ENCODE peak calls at places on chromosome 15, in five cellular contexts. K, Q, R, T and N are unnamed samples.

GRCh38 chr15:48032911-48033310 is 87.9 kb upstream of the SLC24A5 start:
- DNase-seq in R (no peak), Q (no peak), K (no peak), T (no peak), N (no peak)

GRCh38 chr15:63288778-63289378 is 11.5 kb downstream of the APH1B start:
- DNase-seq in T (no peak), Q (no peak), K (no peak), R (no peak), N (no peak)

GRCh38 chr15:67523337-67523736 is 2.4 kb downstream of the C15orf61 start:
- DNase-seq in T (no peak), K (no peak), R (no peak), Q (no peak), N (no peak)

GRCh38 chr15:76460347-76460746 is 123.8 kb downstream of the ISL2 start:
- DNase-seq in R (no peak), T (no peak), K (no peak), Q (no peak), N (no peak)

GRCh38 chr15:59814409-59814808 is 125.3 kb upstream of the BNIP2 start:
- DNase-seq in R (no peak), K (no peak), T (no peak), Q (no peak), N (no peak)

GRCh38 chr15:50134524-50135024 is 15.5 kb upstream of the ATP8B4 start:
- DNase-seq in Q (no peak), T (no peak), K (no peak), R (no peak), N (no peak)

GRCh38 chr15:49674370-49674769 is 53.5 kb downstream of the DTWD1 start:
- DNase-seq in Q (no peak), K (no peak), T (no peak), R (no peak), N (no peak)

GRCh38 chr15:92521624-92522008 is 127.9 kb downstream of the ST8SIA2 start:
- DNase-seq in T (peak; percentile 81), R (peak; percentile 77), Q (no peak), K (peak; percentile 78), N (peak; percentile 60)

GRCh38 chr15:38195191-38195901 is 57.3 kb upstream of the SPRED1 start:
- DNase-seq in K (no peak), Q (no peak), T (no peak), R (no peak), N (no peak)

GRCh38 chr15:37638139-37638538 is 296.3 kb upstream of the TMCO5A start:
- DNase-seq in R (no peak), T (no peak), K (no peak), Q (no peak), N (no peak)

GRCh38 chr15:55627730-55628368 is 39.7 kb upstream of the PYGO1 start:
- DNase-seq in T (no peak), R (no peak), Q (no peak), K (peak; percentile 89), N (no peak)

GRCh38 chr15:40722934-40723333 is 28.0 kb downstream of the RAD51 start:
- DNase-seq in K (no peak), T (no peak), R (no peak), Q (no peak), N (no peak)

GRCh38 chr15:98025237-98025636 is 64.7 kb downstream of the ARRDC4 start:
- DNase-seq in R (no peak), Q (no peak), K (no peak), T (no peak), N (no peak)

GRCh38 chr15:78947506-78947905 is 2.7 kb upstream of the CTSH start:
- DNase-seq in K (no peak), T (no peak), R (no peak), Q (no peak), N (no peak)

GRCh38 chr15:101091080-101092017 is 160.5 kb downstream of the CHSY1 start:
- DNase-seq in K (peak; percentile 79), R (no peak), T (peak; percentile 90), Q (no peak), N (no peak)

GRCh38 chr15:37452498-37452897 is 352.1 kb upstream of the MEIS2 start:
- DNase-seq in Q (no peak), T (no peak), R (no peak), K (no peak), N (no peak)

GRCh38 chr15:19899021-19899824 is 642.4 kb downstream of the GOLGA6L6 start:
- DNase-seq in K (no peak), R (peak; percentile 34), Q (no peak), T (no peak), N (peak; percentile 61)

GRCh38 chr15:82543155-82543554 is 2.9 kb upstream of the RPS17 start:
- DNase-seq in T (peak; percentile 47), Q (no peak), R (no peak), K (no peak), N (no peak)

GRCh38 chr15:73079570-73079969 is 27.3 kb downstream of the NEO1 start:
- DNase-seq in R (no peak), K (no peak), T (no peak), Q (no peak), N (no peak)

GRCh38 chr15:45869034-45869668 is 234.3 kb downstream of the SQOR start:
- DNase-seq in R (no peak), K (no peak), T (no peak), Q (no peak), N (no peak)

GRCh38 chr15:62572797-62573196 is 407.7 kb upstream of the C2CD4B start:
- DNase-seq in K (no peak), Q (no peak), R (no peak), T (no peak), N (no peak)

GRCh38 chr15:31265090-31265870 is 61.4 kb upstream of the KLF13 start:
- DNase-seq in R (peak; percentile 62), T (no peak), Q (peak; percentile 87), K (peak; percentile 11), N (no peak)

GRCh38 chr15:52256366-52256765 is 39.2 kb downstream of the MYO5C start:
- DNase-seq in R (peak; percentile 91), Q (peak; percentile 86), T (peak; percentile 61), K (peak; percentile 52), N (peak; percentile 58)

GRCh38 chr15:43776101-43776717 is 557 bp downstream of the ELL3 start:
- DNase-seq in R (peak; percentile 91), Q (peak; percentile 91), K (peak; percentile 57), T (peak; percentile 49), N (peak; percentile 56)

GRCh38 chr15:93037341-93038063 is 51.5 kb downstream of the RGMA start:
- DNase-seq in Q (peak; percentile 85), K (no peak), T (peak; percentile 50), R (peak; percentile 46), N (peak; percentile 93)

DNA sequence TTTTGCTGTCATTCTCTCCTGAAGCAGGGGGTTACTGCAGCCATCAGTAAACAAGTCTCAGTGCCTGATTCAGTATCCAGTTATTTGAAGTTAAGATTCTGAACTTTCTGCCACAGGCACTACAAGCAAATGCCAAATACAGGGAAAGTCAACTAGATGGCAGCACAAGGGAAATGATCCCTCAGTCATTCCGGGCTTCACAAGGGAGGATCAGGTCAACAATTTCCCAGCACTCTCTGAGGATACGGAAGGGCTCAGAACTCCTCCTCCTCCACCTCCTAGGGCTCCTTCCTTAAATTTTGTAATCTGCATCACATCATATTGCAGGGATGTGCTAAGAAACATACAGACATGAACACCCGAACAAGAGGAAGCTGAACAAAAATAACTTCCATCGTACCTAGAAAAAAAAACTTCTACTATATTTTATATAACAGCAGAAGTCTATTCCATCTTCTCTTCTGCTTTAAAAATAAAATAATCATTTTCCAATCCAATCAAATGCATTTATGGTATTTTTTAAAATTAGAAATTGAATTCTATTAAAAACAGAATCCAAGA is 187.1 kb downstream of the FMN1 start:
- DNase-seq in Q (no peak), K (no peak), T (no peak), R (no peak), N (no peak)
- TF ChIP-seq CTCF in Q (no peak), K (no peak), T (no peak), R (no peak), N (no peak)

DNA sequence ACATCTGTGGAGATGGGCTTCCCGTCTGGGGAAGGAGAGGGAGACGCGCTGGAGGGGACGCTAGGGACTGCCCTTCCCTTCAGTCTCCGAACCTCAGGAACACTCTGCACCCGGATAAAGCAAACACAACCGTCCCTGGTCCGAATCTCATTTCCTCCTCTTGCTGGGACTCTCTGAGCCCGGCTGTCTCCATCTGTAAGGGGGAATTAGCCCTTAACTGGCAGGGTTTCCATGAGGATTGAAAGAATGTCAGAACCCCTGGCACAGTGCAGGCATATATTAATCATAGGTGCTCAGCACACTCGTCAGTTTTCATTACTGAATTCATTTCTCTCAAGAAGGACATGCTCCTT is 19.1 kb upstream of the IGDCC3 start:
- DNase-seq in K (no peak), R (no peak), Q (no peak), T (no peak), N (no peak)
- H3K27me3 ChIP-seq in K (no peaks in the 10 kb centered on the region), R (peaks cover 6% of the 10 kb centered on the region), Q (no peaks in the 10 kb centered on the region), T (no peaks in the 10 kb centered on the region), N (peaks cover 84% of the 10 kb centered on the region)

DNA sequence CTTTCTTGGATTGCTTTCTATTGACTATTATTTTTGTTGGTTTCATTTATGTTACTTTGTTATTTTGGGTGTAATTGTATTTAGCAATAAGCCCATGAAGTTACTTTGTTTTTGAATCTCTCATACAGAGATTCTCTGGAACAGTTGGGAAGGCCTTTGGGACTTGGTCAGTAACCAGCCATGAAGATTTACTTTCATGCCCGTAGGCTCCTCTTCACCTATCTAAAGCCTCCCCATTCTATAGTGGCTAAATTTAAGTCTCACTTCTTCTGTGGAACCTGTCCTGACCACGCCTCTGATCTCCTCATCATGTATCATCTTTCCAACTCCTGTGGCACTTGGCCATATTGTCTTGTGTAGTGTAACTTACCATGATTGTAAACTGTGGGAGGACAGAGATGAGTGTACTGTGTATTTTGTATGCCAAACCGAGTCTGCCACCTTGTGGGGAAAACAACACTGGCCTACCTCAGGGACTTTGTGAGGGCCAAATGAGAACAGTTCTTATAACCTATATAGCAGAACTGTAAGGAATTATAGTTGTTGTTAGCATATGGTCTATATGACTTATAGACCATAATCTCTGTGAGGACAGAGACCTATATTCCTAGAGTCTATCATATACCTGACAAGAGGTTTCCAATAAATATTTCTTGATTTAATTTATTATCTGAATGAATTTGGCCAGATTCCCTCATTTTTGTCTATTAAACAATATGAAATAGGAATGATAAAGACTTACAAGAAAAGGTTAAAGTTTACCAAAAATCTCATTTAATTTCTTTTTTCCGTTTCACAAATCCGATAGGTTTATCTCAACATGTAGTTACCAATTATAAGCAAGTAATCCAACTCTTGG is 75.0 kb downstream of the STARD9 start:
- DNase-seq in T (peak; percentile 63), R (peak; percentile 80), Q (no peak), K (peak; percentile 77), N (peak; percentile 41)
- TF ChIP-seq CTCF in T (peak; percentile 54), R (peak; percentile 29), Q (peak; percentile 65), K (peak; percentile 75), N (peak; percentile 76)

GRCh38 chr15:89408512-89409183 is 74.0 kb upstream of the POLG start:
- DNase-seq in R (no peak), T (no peak), Q (no peak), K (no peak), N (no peak)
- H3K27me3 ChIP-seq in R (peaks cover 86% of the 10 kb centered on the region), T (no peaks in the 10 kb centered on the region), Q (peaks cover 36% of the 10 kb centered on the region), K (peaks cover 96% of the 10 kb centered on the region), N (peaks cover 98% of the 10 kb centered on the region)

GRCh38 chr15:88703533-88703932 is 64.7 kb downstream of the ISG20 start:
- DNase-seq in Q (no peak), K (no peak), R (peak; percentile 10), T (no peak), N (no peak)

GRCh38 chr15:88699861-88700260 is 61.0 kb downstream of the ISG20 start:
- DNase-seq in Q (no peak), T (no peak), K (no peak), R (peak; percentile 31), N (no peak)

GRCh38 chr15:88700716-88701115 is 61.9 kb downstream of the ISG20 start:
- DNase-seq in R (peak; percentile 34), Q (no peak), T (no peak), K (no peak), N (no peak)

GRCh38 chr15:88702983-88703382 is 64.2 kb downstream of the ISG20 start:
- DNase-seq in K (peak; percentile 56), T (peak; percentile 70), Q (no peak), R (peak; percentile 26), N (no peak)

GRCh38 chr15:88701561-88702095 is 62.8 kb downstream of the ISG20 start:
- DNase-seq in Q (no peak), R (peak; percentile 68), K (no peak), T (no peak), N (no peak)
- TF ChIP-seq CTCF in Q (no peak), R (no peak), K (no peak), T (no peak), N (no peak)